ENCODE peak calls at places on chromosomes 1 and 21, in four cellular contexts. One of them, this sample, is unnamed. For H3K36me3 and H3K4me1, the result is how much of the 10 kb centered on the place peaks cover.

GRCh38 chr1:199808110-199808870 is 219.2 kb upstream of the NR5A2 start:
- DNase-seq in spleen: no peak
- DNase-seq in K562: no peak
- DNase-seq in psoas muscle: no peak
- DNase-seq in this sample: no peak

GRCh38 chr1:88877911-88878310 is 13.5 kb downstream of the GTF2B start:
- DNase-seq in spleen: no peak
- DNase-seq in K562: no peak
- DNase-seq in psoas muscle: no peak
- DNase-seq in this sample: no peak

GRCh38 chr1:163820748-163821147 is 499.0 kb downstream of the NUF2 start:
- DNase-seq in spleen: no peak
- DNase-seq in K562: no peak
- DNase-seq in psoas muscle: no peak
- DNase-seq in this sample: no peak

GRCh38 chr1:119982006-119982405 is 85.7 kb upstream of the ADAM30 start:
- DNase-seq in spleen: no peak
- DNase-seq in K562: no peak
- DNase-seq in psoas muscle: no peak
- DNase-seq in this sample: no peak

GRCh38 chr1:182610606-182611194 is 6.5 kb upstream of the RGS16 start:
- DNase-seq in spleen: no peak
- DNase-seq in K562: no peak
- DNase-seq in psoas muscle: no peak
- DNase-seq in this sample: no peak

GRCh38 chr1:176638713-176639112 is 175.7 kb downstream of the PAPPA2 start:
- DNase-seq in spleen: no peak
- DNase-seq in K562: no peak
- DNase-seq in psoas muscle: no peak
- DNase-seq in this sample: peak

GRCh38 chr1:32783851-32784250 is 33.3 kb downstream of the YARS1 start:
- DNase-seq in spleen: no peak
- DNase-seq in K562: no peak
- DNase-seq in psoas muscle: no peak
- DNase-seq in this sample: no peak

GRCh38 chr1:213176341-213176740 is 125.3 kb downstream of the RPS6KC1 start:
- DNase-seq in spleen: no peak
- DNase-seq in K562: no peak
- DNase-seq in psoas muscle: no peak
- DNase-seq in this sample: no peak

GRCh38 chr1:217563179-217563578 is 67.7 kb downstream of the GPATCH2 start:
- DNase-seq in spleen: no peak
- DNase-seq in K562: no peak
- DNase-seq in psoas muscle: no peak
- DNase-seq in this sample: no peak

GRCh38 chr1:20590313-20590777 is 1.4 kb downstream of the CDA start:
- DNase-seq in spleen: peak
- DNase-seq in K562: no peak
- DNase-seq in psoas muscle: peak
- DNase-seq in this sample: no peak

GRCh38 chr1:107683683-107684082 is 281.3 kb downstream of the VAV3 start:
- DNase-seq in spleen: no peak
- DNase-seq in K562: no peak
- DNase-seq in psoas muscle: no peak
- DNase-seq in this sample: no peak

GRCh38 chr1:22711591-22712501 is 1.2 kb downstream of the EPHB2 start:
- DNase-seq in spleen: no peak
- DNase-seq in K562: no peak
- DNase-seq in psoas muscle: no peak
- DNase-seq in this sample: no peak

GRCh38 chr1:98179159-98179558 is 258.3 kb upstream of the DPYD start:
- DNase-seq in spleen: no peak
- DNase-seq in K562: no peak
- DNase-seq in psoas muscle: no peak
- DNase-seq in this sample: no peak

GRCh38 chr1:58116284-58116683 is 430.2 kb downstream of the OMA1 start:
- DNase-seq in spleen: no peak
- DNase-seq in K562: no peak
- DNase-seq in psoas muscle: no peak
- DNase-seq in this sample: no peak

GRCh38 chr1:175808573-175808972 is 65.2 kb upstream of the TNR start:
- DNase-seq in spleen: no peak
- DNase-seq in K562: no peak
- DNase-seq in psoas muscle: no peak
- DNase-seq in this sample: no peak

GRCh38 chr1:204382714-204383083 is 23.0 kb upstream of the PLEKHA6 start:
- DNase-seq in spleen: no peak
- DNase-seq in K562: no peak
- DNase-seq in psoas muscle: no peak
- DNase-seq in this sample: no peak

GRCh38 chr21:46552865-46553379 is 52.0 kb downstream of the S100B start:
- DNase-seq in spleen: no peak
- DNase-seq in K562: no peak
- DNase-seq in psoas muscle: no peak
- DNase-seq in this sample: no peak

GRCh38 chr1:28416509-28417194 is 47.1 kb downstream of the PHACTR4 start:
- DNase-seq in spleen: no peak
- DNase-seq in K562: peak
- DNase-seq in psoas muscle: no peak
- DNase-seq in this sample: no peak

GRCh38 chr1:26571381-26571780 is 41.8 kb downstream of the RPS6KA1 start:
- DNase-seq in spleen: no peak
- DNase-seq in K562: no peak
- DNase-seq in psoas muscle: no peak
- DNase-seq in this sample: no peak

GRCh38 chr21:46307625-46308024 is 16.0 kb downstream of the C21orf58 start:
- DNase-seq in spleen: no peak
- DNase-seq in K562: no peak
- DNase-seq in psoas muscle: no peak
- DNase-seq in this sample: no peak

GRCh38 chr21:36487641-36488307 is 7.9 kb upstream of the CLDN14 start:
- DNase-seq in spleen: no peak
- DNase-seq in K562: no peak
- DNase-seq in psoas muscle: no peak
- DNase-seq in this sample: no peak

GRCh38 chr1:234882898-234883297 is 245.7 kb downstream of the TOMM20 start:
- DNase-seq in spleen: no peak
- DNase-seq in K562: no peak
- DNase-seq in psoas muscle: no peak
- DNase-seq in this sample: no peak

GRCh38 chr1:69246109-69246508 is 321.6 kb upstream of the LRRC7 start:
- DNase-seq in spleen: no peak
- DNase-seq in K562: no peak
- DNase-seq in psoas muscle: no peak
- DNase-seq in this sample: no peak

GRCh38 chr1:64478594-64479248 is 8.8 kb downstream of the CACHD1 start:
- DNase-seq in spleen: no peak
- DNase-seq in K562: no peak
- DNase-seq in psoas muscle: no peak
- DNase-seq in this sample: no peak

GRCh38 chr1:50971748-50972305 is 1.8 kb downstream of the CDKN2C start:
- DNase-seq in spleen: no peak
- DNase-seq in K562: no peak
- DNase-seq in psoas muscle: no peak
- DNase-seq in this sample: no peak

GRCh38 chr1:159664247-159664646 is 50.1 kb downstream of the CRP start:
- DNase-seq in spleen: no peak
- DNase-seq in K562: no peak
- DNase-seq in psoas muscle: no peak
- DNase-seq in this sample: no peak

GRCh38 chr1:244834596-244835275 is 722 bp upstream of the COX20 start:
- DNase-seq in spleen: peak
- DNase-seq in K562: no peak
- DNase-seq in psoas muscle: no peak
- DNase-seq in this sample: peak

GRCh38 chr21:30216041-30216723 is at the start of gene CLDN8:
- DNase-seq in spleen: no peak
- DNase-seq in K562: no peak
- DNase-seq in psoas muscle: no peak
- DNase-seq in this sample: no peak

GRCh38 chr1:145892486-145893087 is 6.9 kb upstream of the ANKRD35 start:
- DNase-seq in spleen: no peak
- DNase-seq in K562: no peak
- DNase-seq in psoas muscle: no peak
- DNase-seq in this sample: no peak

GRCh38 chr1:201214886-201215285 is 24.3 kb downstream of the IGFN1 start:
- DNase-seq in spleen: peak
- DNase-seq in K562: no peak
- DNase-seq in psoas muscle: no peak
- DNase-seq in this sample: no peak

GRCh38 chr1:64163972-64164371 is 39.5 kb upstream of the UBE2U start:
- DNase-seq in spleen: no peak
- DNase-seq in K562: no peak
- DNase-seq in psoas muscle: no peak
- DNase-seq in this sample: no peak

GRCh38 chr1:5880630-5881405 is 111.4 kb downstream of the NPHP4 start:
- DNase-seq in spleen: no peak
- DNase-seq in K562: no peak
- DNase-seq in psoas muscle: peak
- DNase-seq in this sample: no peak

GRCh38 chr1:30423570-30423969 is 299.8 kb downstream of the MATN1 start:
- DNase-seq in spleen: no peak
- DNase-seq in K562: no peak
- DNase-seq in psoas muscle: no peak
- DNase-seq in this sample: no peak

DNA sequence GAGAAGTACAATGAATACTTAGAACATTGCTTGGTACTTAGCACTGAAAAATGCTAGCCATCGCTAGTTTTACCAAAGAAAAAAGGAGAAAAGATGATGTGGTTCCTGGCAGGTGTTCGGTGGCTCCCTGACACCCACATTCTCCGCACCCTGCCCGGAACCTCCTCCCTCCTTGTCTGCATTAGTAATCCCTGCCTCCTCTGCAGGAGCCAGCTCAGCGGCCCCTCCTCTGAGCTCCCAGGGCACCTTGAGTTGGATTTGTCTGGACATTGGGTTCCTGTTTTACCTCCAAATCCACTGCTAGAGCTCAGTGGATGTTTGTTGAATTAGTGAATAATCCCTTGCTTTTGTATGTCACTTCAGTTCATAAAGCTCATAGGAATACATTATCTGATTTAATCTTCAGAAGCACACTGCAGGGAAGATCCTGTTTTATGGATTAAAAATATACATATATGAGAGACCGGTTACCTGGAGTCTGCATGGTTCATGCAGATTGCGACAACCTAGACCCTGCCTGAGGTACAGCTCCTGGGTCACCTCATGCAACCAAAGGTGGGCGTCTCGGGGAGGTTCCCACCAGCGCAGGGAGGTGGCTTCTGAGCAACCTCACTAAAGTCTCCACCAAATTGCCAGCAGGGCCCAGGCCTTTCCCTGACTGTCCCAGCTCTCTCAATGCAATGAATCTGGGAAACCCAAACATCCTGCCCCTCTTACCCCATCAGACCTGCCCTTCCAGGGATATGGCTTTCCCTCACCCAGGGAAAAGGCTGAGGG is 24.2 kb downstream of the PCAT6 start:
- DNase-seq in spleen: no peak
- DNase-seq in K562: no peak
- DNase-seq in psoas muscle: no peak
- DNase-seq in this sample: no peak
- H3K27ac ChIP-seq in spleen: no peak
- H3K27ac ChIP-seq in K562: no peak
- H3K27ac ChIP-seq in psoas muscle: no peak
- H3K27ac ChIP-seq in this sample: no peak

GRCh38 chr1:247322437-247322836 is 9.2 kb downstream of the ZNF496 start:
- DNase-seq in spleen: no peak
- DNase-seq in K562: no peak
- DNase-seq in psoas muscle: no peak
- DNase-seq in this sample: no peak

GRCh38 chr1:247326601-247327135 is 5.0 kb downstream of the ZNF496 start:
- DNase-seq in spleen: no peak
- DNase-seq in K562: no peak
- DNase-seq in psoas muscle: no peak
- DNase-seq in this sample: no peak

GRCh38 chr1:247322849-247323586 is 8.6 kb downstream of the ZNF496 start:
- DNase-seq in spleen: no peak
- DNase-seq in K562: no peak
- DNase-seq in psoas muscle: no peak
- DNase-seq in this sample: no peak

GRCh38 chr1:247324204-247324787 is 7.4 kb downstream of the ZNF496 start:
- DNase-seq in spleen: peak
- DNase-seq in K562: no peak
- DNase-seq in psoas muscle: no peak
- DNase-seq in this sample: no peak

DNA sequence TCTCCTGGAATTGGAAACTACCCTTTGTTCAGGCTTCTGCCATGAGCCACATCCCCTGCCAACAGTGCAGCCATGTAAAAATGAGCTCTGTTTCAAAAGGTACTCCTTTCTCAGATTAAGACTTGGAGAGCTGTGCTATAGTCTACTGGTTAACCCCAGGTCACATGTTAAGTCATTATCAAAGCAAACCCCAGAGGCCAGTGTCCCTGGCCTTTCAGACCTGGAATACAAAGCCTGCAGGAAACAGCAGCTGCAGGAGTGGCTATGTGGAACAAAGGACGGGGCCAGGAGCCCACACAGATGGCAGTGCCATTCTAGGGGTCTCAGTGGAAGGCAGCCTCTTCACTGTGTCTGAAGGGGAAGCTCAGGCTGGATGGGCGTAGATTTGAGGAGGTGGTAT is 6.8 kb downstream of the ZNF496 start:
- DNase-seq in spleen: peak
- DNase-seq in K562: no peak
- DNase-seq in psoas muscle: no peak
- DNase-seq in this sample: no peak
- H3K36me3 ChIP-seq in spleen: under half
- H3K36me3 ChIP-seq in K562: half or more
- H3K36me3 ChIP-seq in psoas muscle: under half
- H3K36me3 ChIP-seq in this sample: half or more

DNA sequence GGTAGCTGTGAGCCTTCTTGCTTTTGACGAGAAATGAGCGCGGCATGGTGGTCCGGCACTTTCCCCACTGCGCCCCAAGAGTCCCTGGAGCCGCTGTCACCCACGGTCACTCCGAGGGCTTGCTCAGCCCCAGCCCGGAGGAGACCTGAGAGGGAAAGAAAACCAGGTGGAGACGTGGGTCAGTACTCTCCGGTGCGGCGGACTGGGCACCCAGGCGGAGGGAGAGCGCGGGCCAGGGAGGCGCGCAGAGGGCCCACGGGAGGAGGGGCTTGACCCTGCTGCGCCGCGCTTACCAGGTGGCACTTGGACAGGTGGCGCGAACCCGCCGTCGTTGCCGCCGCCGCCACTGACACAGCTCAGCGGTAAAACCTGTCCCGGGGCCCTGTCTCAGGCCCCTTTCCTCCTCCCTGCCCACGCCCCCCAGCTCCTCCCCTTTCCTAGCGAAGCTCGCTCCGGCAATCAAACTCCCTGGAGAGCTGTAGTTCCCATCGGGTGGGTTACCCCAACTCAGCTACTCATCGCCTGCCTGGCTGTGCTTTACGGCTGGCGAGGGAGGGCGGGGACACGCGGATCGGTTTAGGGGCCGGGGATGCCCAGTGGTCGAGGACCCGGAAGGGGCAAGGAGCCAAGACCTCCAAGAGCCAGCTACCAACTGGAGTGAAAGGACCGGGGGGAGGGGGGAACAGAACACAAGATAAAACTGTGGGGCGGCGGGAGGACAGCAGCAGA is 3.1 kb downstream of the GFI1 start:
- DNase-seq in spleen: peak
- DNase-seq in K562: no peak
- DNase-seq in psoas muscle: no peak
- DNase-seq in this sample: no peak
- H3K4me1 ChIP-seq in spleen: under half
- H3K4me1 ChIP-seq in K562: under half
- H3K4me1 ChIP-seq in psoas muscle: under half
- H3K4me1 ChIP-seq in this sample: half or more

GRCh38 chr1:208174736-208175507 is 69.3 kb downstream of the PLXNA2 start:
- DNase-seq in spleen: no peak
- DNase-seq in K562: no peak
- DNase-seq in psoas muscle: no peak
- DNase-seq in this sample: no peak
- H3K27ac ChIP-seq in spleen: no peak
- H3K27ac ChIP-seq in K562: no peak
- H3K27ac ChIP-seq in psoas muscle: no peak
- H3K27ac ChIP-seq in this sample: peak

This sample was measured in left ventricle myocardium inferior.